ENCODE peak calls at places on chromosomes 6 and 20, in nine cellular contexts. F is heart left ventricle; L is effector memory CD4-positive, alpha-beta T cell; A is small intestine; K is upper lobe of left lung; T is right atrium auricular region; R is lower lobe of right lung; W is OCI-LY7; I is SJSA1. X is an unnamed sample.

GRCh38 chr6:47034421-47034820 is 7.7 kb downstream of the ADGRF1 start:
- DNase-seq in F (no peak), L (no peak), A (no peak), K (no peak), T (no peak), R (no peak), W (no peak), I (no peak), X (no peak)

GRCh38 chr20:3239867-3240775 is 1.1 kb upstream of the SLC4A11 start:
- DNase-seq in F (no peak), L (no peak), A (peak; percentile 16), K (no peak), T (no peak), R (no peak), W (no peak), I (no peak), X (no peak)

GRCh38 chr6:105733556-105734162 is 330.8 kb upstream of the PREP start:
- DNase-seq in F (no peak), L (no peak), A (peak; percentile 49), K (no peak), T (no peak), R (no peak), W (peak; percentile 73), I (peak; percentile 24), X (no peak)

GRCh38 chr20:14454296-14454695 is 116.9 kb upstream of the FLRT3 start:
- DNase-seq in F (no peak), L (no peak), A (no peak), K (no peak), T (no peak), R (no peak), W (no peak), I (no peak), X (no peak)

GRCh38 chr6:90098637-90099036 is 198.0 kb downstream of the BACH2 start:
- DNase-seq in F (peak; percentile 43), L (no peak), A (no peak), K (no peak), T (peak; percentile 63), R (no peak), W (no peak), I (no peak), X (no peak)

GRCh38 chr20:53829706-53830521 is 236.3 kb upstream of the ZNF217 start:
- DNase-seq in F (no peak), L (no peak), A (peak; percentile 53), K (no peak), T (no peak), R (no peak), W (peak; percentile 81), I (peak; percentile 78), X (no peak)

GRCh38 chr6:487956-488355 is 96.4 kb downstream of the IRF4 start:
- DNase-seq in F (no peak), L (no peak), A (no peak), K (no peak), T (no peak), R (no peak), W (no peak), I (no peak), X (peak; percentile 95)

GRCh38 chr20:62898970-62899632 is 27.2 kb downstream of the DIDO1 start:
- DNase-seq in F (no peak), L (no peak), A (no peak), K (no peak), T (no peak), R (peak; percentile 36), W (no peak), I (no peak), X (no peak)

GRCh38 chr20:58293453-58293852 is 16.1 kb upstream of the RAB22A start:
- DNase-seq in F (peak; percentile 41), L (no peak), A (peak; percentile 15), K (no peak), T (no peak), R (no peak), W (peak; percentile 30), I (no peak), X (no peak)

GRCh38 chr20:59159822-59160740 is 3.5 kb upstream of the ZNF831 start:
- DNase-seq in F (no peak), L (no peak), A (peak; percentile 55), K (no peak), T (no peak), R (no peak), W (peak; percentile 41), I (no peak), X (no peak)

GRCh38 chr6:168152306-168152963 is 73.4 kb upstream of the FRMD1 start:
- DNase-seq in F (no peak), L (no peak), A (no peak), K (no peak), T (no peak), R (no peak), W (no peak), I (no peak), X (no peak)

GRCh38 chr20:37363221-37364012 is 17.5 kb downstream of the SRC start:
- DNase-seq in F (no peak), L (no peak), A (no peak), K (no peak), T (no peak), R (peak; percentile 41), W (no peak), I (no peak), X (no peak)

GRCh38 chr20:50221501-50222323 is 31.1 kb downstream of the CEBPB start:
- DNase-seq in F (peak; percentile 49), L (no peak), A (no peak), K (peak; percentile 82), T (peak; percentile 70), R (peak; percentile 74), W (no peak), I (no peak), X (no peak)

GRCh38 chr6:131946404-131946991 is 4.7 kb downstream of the CCN2 start:
- DNase-seq in F (no peak), L (no peak), A (no peak), K (no peak), T (no peak), R (no peak), W (no peak), I (no peak), X (no peak)

GRCh38 chr6:4294636-4295035 is 159.3 kb upstream of the ECI2 start:
- DNase-seq in F (no peak), L (no peak), A (no peak), K (no peak), T (no peak), R (no peak), W (no peak), I (no peak), X (no peak)
- H3K27ac ChIP-seq in F (no peak overlapping the region), L (no peak overlapping the region), A (no peak overlapping the region), K (no peak overlapping the region), T (no peak overlapping the region), R (no peak overlapping the region), W (no peak overlapping the region), I (no peak overlapping the region), X (no peak overlapping the region)

GRCh38 chr6:135117413-135117968 is 62.9 kb upstream of the HBS1L start:
- DNase-seq in F (no peak), L (no peak), A (no peak), K (no peak), T (no peak), R (no peak), W (no peak), I (no peak), X (no peak)

GRCh38 chr6:135114355-135115145 is 59.9 kb upstream of the HBS1L start:
- DNase-seq in F (no peak), L (no peak), A (no peak), K (no peak), T (no peak), R (no peak), W (no peak), I (no peak), X (no peak)

GRCh38 chr6:135113855-135114254 is 59.2 kb upstream of the HBS1L start:
- DNase-seq in F (no peak), L (no peak), A (no peak), K (no peak), T (no peak), R (no peak), W (no peak), I (no peak), X (no peak)

GRCh38 chr6:135116566-135116965 is 61.9 kb upstream of the HBS1L start:
- DNase-seq in F (no peak), L (no peak), A (no peak), K (no peak), T (no peak), R (no peak), W (no peak), I (no peak), X (no peak)

DNA sequence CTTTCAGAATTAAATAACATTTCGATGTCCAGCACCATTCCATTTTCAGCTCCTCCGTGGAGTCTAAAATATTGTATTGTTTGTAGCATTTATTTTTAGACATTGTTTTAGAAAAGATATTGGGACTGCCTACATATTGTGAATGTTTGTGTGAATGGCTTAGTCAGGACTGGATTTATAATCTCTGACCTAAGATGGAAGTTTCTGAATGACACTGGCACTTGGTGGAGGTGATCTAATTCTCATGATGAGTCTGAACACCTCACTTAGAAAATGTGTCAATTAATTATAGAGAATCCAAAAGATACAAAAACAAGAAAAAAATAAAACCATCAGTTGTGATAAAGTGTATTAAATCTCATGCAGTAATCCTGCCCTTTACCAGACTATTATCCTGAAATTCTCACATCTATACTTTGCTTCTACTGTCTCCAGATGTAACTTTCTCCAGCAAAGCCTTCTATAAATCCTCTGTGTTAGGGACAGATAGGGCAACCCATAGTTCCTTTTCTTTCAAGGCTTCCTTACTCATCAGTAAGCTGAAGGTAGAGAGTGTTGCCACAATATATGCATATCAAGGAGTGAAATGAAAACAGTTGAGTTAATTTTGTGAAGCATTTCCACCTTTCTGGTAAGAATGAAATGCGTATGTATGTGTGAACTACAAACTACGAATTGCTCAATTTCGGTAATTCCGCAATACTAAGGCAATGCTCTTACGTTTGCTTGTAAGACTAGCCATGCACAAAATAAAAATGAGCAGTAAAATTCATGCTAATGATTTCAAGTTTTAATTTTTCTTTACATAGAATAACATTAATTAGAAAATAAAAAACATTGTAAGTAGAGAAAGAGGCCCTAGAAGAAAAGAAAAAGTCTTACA is 61.0 kb upstream of the HBS1L start:
- DNase-seq in F (no peak), L (no peak), A (no peak), K (no peak), T (no peak), R (no peak), W (no peak), I (no peak), X (no peak)
- H3K27ac ChIP-seq in F (no peak overlapping the region), L (no peak overlapping the region), A (no peak overlapping the region), K (no peak overlapping the region), T (no peak overlapping the region), R (no peak overlapping the region), W (no peak overlapping the region), I (no peak overlapping the region), X (no peak overlapping the region)

GRCh38 chr20:7622399-7622961 is 317.8 kb downstream of the HAO1 start:
- DNase-seq in F (peak; percentile 24), L (no peak), A (no peak), K (no peak), T (no peak), R (no peak), W (no peak), I (no peak), X (no peak)
- H3K27ac ChIP-seq in F (no peak overlapping the region), L (no peak overlapping the region), A (no peak overlapping the region), K (no peak overlapping the region), T (no peak overlapping the region), R (no peak overlapping the region), W (no peak overlapping the region), I (no peak overlapping the region), X (no peak overlapping the region)

DNA sequence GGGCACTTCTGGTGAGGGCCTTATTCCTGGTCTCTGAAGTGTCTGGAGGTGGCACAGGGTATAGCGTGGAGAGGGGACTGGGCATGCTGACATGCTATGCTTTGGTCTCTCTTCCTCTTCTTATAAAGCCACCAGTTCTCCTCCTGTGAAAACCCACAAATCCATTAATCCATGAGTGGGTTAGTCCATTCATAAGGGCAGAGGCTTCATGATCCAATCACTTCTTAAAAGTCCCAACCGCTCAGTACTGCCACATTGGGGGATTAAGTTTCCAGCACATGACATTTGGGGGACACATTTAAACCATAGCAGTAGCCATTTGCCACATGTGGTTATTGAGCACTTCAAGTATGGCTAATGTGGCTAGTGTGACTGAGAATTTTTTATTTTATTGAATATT is 3.8 kb upstream of the TRIB3 start:
- DNase-seq in F (no peak), L (no peak), A (no peak), K (no peak), T (no peak), R (no peak), W (no peak), I (no peak), X (no peak)
- H3K27ac ChIP-seq in F (no peak overlapping the region), L (no peak overlapping the region), A (no peak overlapping the region), K (no peak overlapping the region), T (no peak overlapping the region), R (no peak overlapping the region), W (no peak overlapping the region), I (no peak overlapping the region), X (no peak overlapping the region)

X was measured in caudate nucleus.